ENCODE peak calls at places on chromosomes 7 and 10, in nine cellular contexts. One of them, this sample, is unnamed.

GRCh38 chr7:44267719-44268413 is 57.5 kb downstream of the CAMK2B start:
- DNase-seq in HEK293T: no peak
- DNase-seq in lower lobe of right lung: no peak
- DNase-seq in NCI-H2081: peak
- DNase-seq in stimulated activated CD4-positive, alpha-beta T cell treated with anti-CD3 and anti-CD28 coated beads, Interleukin-4, amount 100 ng/mL, for 4 hours: no peak
- DNase-seq in stimulated activated CD8-positive, alpha-beta memory T cell treated with anti-CD3 and anti-CD28 coated beads, Interleukin-4, amount 100 ng/mL, for 48 hours: no peak
- DNase-seq in SIG-M5: no peak
- DNase-seq in heart right ventricle: no peak
- DNase-seq in left cardiac atrium: no peak
- DNase-seq in this sample: no peak

GRCh38 chr10:351770-352318 is 216.6 kb downstream of the ZMYND11 start:
- DNase-seq in HEK293T: no peak
- DNase-seq in lower lobe of right lung: no peak
- DNase-seq in NCI-H2081: no peak
- DNase-seq in stimulated activated CD4-positive, alpha-beta T cell treated with anti-CD3 and anti-CD28 coated beads, Interleukin-4, amount 100 ng/mL, for 4 hours: no peak
- DNase-seq in stimulated activated CD8-positive, alpha-beta memory T cell treated with anti-CD3 and anti-CD28 coated beads, Interleukin-4, amount 100 ng/mL, for 48 hours: peak
- DNase-seq in SIG-M5: no peak
- DNase-seq in heart right ventricle: no peak
- DNase-seq in left cardiac atrium: no peak
- DNase-seq in this sample: no peak

GRCh38 chr10:42933454-42934340 is 143.2 kb upstream of the RET start:
- DNase-seq in HEK293T: no peak
- DNase-seq in lower lobe of right lung: no peak
- DNase-seq in NCI-H2081: no peak
- DNase-seq in stimulated activated CD4-positive, alpha-beta T cell treated with anti-CD3 and anti-CD28 coated beads, Interleukin-4, amount 100 ng/mL, for 4 hours: peak
- DNase-seq in stimulated activated CD8-positive, alpha-beta memory T cell treated with anti-CD3 and anti-CD28 coated beads, Interleukin-4, amount 100 ng/mL, for 48 hours: no peak
- DNase-seq in SIG-M5: no peak
- DNase-seq in heart right ventricle: peak
- DNase-seq in left cardiac atrium: no peak
- DNase-seq in this sample: no peak

GRCh38 chr7:50333266-50333665 is 28.8 kb downstream of the IKZF1 start:
- DNase-seq in HEK293T: no peak
- DNase-seq in lower lobe of right lung: no peak
- DNase-seq in NCI-H2081: no peak
- DNase-seq in stimulated activated CD4-positive, alpha-beta T cell treated with anti-CD3 and anti-CD28 coated beads, Interleukin-4, amount 100 ng/mL, for 4 hours: peak
- DNase-seq in stimulated activated CD8-positive, alpha-beta memory T cell treated with anti-CD3 and anti-CD28 coated beads, Interleukin-4, amount 100 ng/mL, for 48 hours: no peak
- DNase-seq in SIG-M5: no peak
- DNase-seq in heart right ventricle: no peak
- DNase-seq in left cardiac atrium: no peak
- DNase-seq in this sample: no peak

GRCh38 chr10:52517017-52517416 is 202.9 kb downstream of the DKK1 start:
- DNase-seq in HEK293T: no peak
- DNase-seq in lower lobe of right lung: no peak
- DNase-seq in NCI-H2081: no peak
- DNase-seq in stimulated activated CD4-positive, alpha-beta T cell treated with anti-CD3 and anti-CD28 coated beads, Interleukin-4, amount 100 ng/mL, for 4 hours: no peak
- DNase-seq in stimulated activated CD8-positive, alpha-beta memory T cell treated with anti-CD3 and anti-CD28 coated beads, Interleukin-4, amount 100 ng/mL, for 48 hours: no peak
- DNase-seq in SIG-M5: no peak
- DNase-seq in heart right ventricle: no peak
- DNase-seq in left cardiac atrium: no peak
- DNase-seq in this sample: no peak

GRCh38 chr7:33813331-33813730 is 92.0 kb upstream of the BMPER start:
- DNase-seq in HEK293T: no peak
- DNase-seq in lower lobe of right lung: no peak
- DNase-seq in NCI-H2081: no peak
- DNase-seq in stimulated activated CD4-positive, alpha-beta T cell treated with anti-CD3 and anti-CD28 coated beads, Interleukin-4, amount 100 ng/mL, for 4 hours: no peak
- DNase-seq in stimulated activated CD8-positive, alpha-beta memory T cell treated with anti-CD3 and anti-CD28 coated beads, Interleukin-4, amount 100 ng/mL, for 48 hours: no peak
- DNase-seq in SIG-M5: no peak
- DNase-seq in heart right ventricle: no peak
- DNase-seq in left cardiac atrium: no peak
- DNase-seq in this sample: no peak

GRCh38 chr10:57897611-57898010 is 370.1 kb downstream of the IPMK start:
- DNase-seq in HEK293T: no peak
- DNase-seq in lower lobe of right lung: no peak
- DNase-seq in NCI-H2081: no peak
- DNase-seq in stimulated activated CD4-positive, alpha-beta T cell treated with anti-CD3 and anti-CD28 coated beads, Interleukin-4, amount 100 ng/mL, for 4 hours: no peak
- DNase-seq in stimulated activated CD8-positive, alpha-beta memory T cell treated with anti-CD3 and anti-CD28 coated beads, Interleukin-4, amount 100 ng/mL, for 48 hours: no peak
- DNase-seq in SIG-M5: no peak
- DNase-seq in heart right ventricle: no peak
- DNase-seq in left cardiac atrium: no peak
- DNase-seq in this sample: no peak

GRCh38 chr10:100600218-100600617 is 64.5 kb downstream of the HIF1AN start:
- DNase-seq in HEK293T: peak
- DNase-seq in lower lobe of right lung: no peak
- DNase-seq in NCI-H2081: no peak
- DNase-seq in stimulated activated CD4-positive, alpha-beta T cell treated with anti-CD3 and anti-CD28 coated beads, Interleukin-4, amount 100 ng/mL, for 4 hours: no peak
- DNase-seq in stimulated activated CD8-positive, alpha-beta memory T cell treated with anti-CD3 and anti-CD28 coated beads, Interleukin-4, amount 100 ng/mL, for 48 hours: no peak
- DNase-seq in SIG-M5: no peak
- DNase-seq in heart right ventricle: no peak
- DNase-seq in left cardiac atrium: no peak
- DNase-seq in this sample: no peak

GRCh38 chr7:27243340-27244163 is 950 bp downstream of the EVX1 start:
- DNase-seq in HEK293T: no peak
- DNase-seq in lower lobe of right lung: no peak
- DNase-seq in NCI-H2081: no peak
- DNase-seq in stimulated activated CD4-positive, alpha-beta T cell treated with anti-CD3 and anti-CD28 coated beads, Interleukin-4, amount 100 ng/mL, for 4 hours: no peak
- DNase-seq in stimulated activated CD8-positive, alpha-beta memory T cell treated with anti-CD3 and anti-CD28 coated beads, Interleukin-4, amount 100 ng/mL, for 48 hours: no peak
- DNase-seq in SIG-M5: no peak
- DNase-seq in heart right ventricle: no peak
- DNase-seq in left cardiac atrium: no peak
- DNase-seq in this sample: no peak

GRCh38 chr10:133162178-133162909 is 2.3 kb downstream of the KNDC1 start:
- DNase-seq in HEK293T: no peak
- DNase-seq in lower lobe of right lung: peak
- DNase-seq in NCI-H2081: no peak
- DNase-seq in stimulated activated CD4-positive, alpha-beta T cell treated with anti-CD3 and anti-CD28 coated beads, Interleukin-4, amount 100 ng/mL, for 4 hours: no peak
- DNase-seq in stimulated activated CD8-positive, alpha-beta memory T cell treated with anti-CD3 and anti-CD28 coated beads, Interleukin-4, amount 100 ng/mL, for 48 hours: no peak
- DNase-seq in SIG-M5: no peak
- DNase-seq in heart right ventricle: no peak
- DNase-seq in left cardiac atrium: no peak
- DNase-seq in this sample: no peak

GRCh38 chr10:69456880-69457693 is 5.8 kb downstream of the TSPAN15 start:
- DNase-seq in HEK293T: no peak
- DNase-seq in lower lobe of right lung: no peak
- DNase-seq in NCI-H2081: no peak
- DNase-seq in stimulated activated CD4-positive, alpha-beta T cell treated with anti-CD3 and anti-CD28 coated beads, Interleukin-4, amount 100 ng/mL, for 4 hours: no peak
- DNase-seq in stimulated activated CD8-positive, alpha-beta memory T cell treated with anti-CD3 and anti-CD28 coated beads, Interleukin-4, amount 100 ng/mL, for 48 hours: peak
- DNase-seq in SIG-M5: no peak
- DNase-seq in heart right ventricle: no peak
- DNase-seq in left cardiac atrium: no peak
- DNase-seq in this sample: no peak

GRCh38 chr7:64098-64521 is 128.3 kb upstream of the FAM20C start:
- DNase-seq in HEK293T: peak
- DNase-seq in lower lobe of right lung: peak
- DNase-seq in NCI-H2081: no peak
- DNase-seq in stimulated activated CD4-positive, alpha-beta T cell treated with anti-CD3 and anti-CD28 coated beads, Interleukin-4, amount 100 ng/mL, for 4 hours: no peak
- DNase-seq in stimulated activated CD8-positive, alpha-beta memory T cell treated with anti-CD3 and anti-CD28 coated beads, Interleukin-4, amount 100 ng/mL, for 48 hours: no peak
- DNase-seq in SIG-M5: no peak
- DNase-seq in heart right ventricle: peak
- DNase-seq in left cardiac atrium: peak
- DNase-seq in this sample: no peak

GRCh38 chr7:17370901-17371550 is 72.6 kb downstream of the AHR start:
- DNase-seq in HEK293T: no peak
- DNase-seq in lower lobe of right lung: no peak
- DNase-seq in NCI-H2081: no peak
- DNase-seq in stimulated activated CD4-positive, alpha-beta T cell treated with anti-CD3 and anti-CD28 coated beads, Interleukin-4, amount 100 ng/mL, for 4 hours: no peak
- DNase-seq in stimulated activated CD8-positive, alpha-beta memory T cell treated with anti-CD3 and anti-CD28 coated beads, Interleukin-4, amount 100 ng/mL, for 48 hours: no peak
- DNase-seq in SIG-M5: no peak
- DNase-seq in heart right ventricle: no peak
- DNase-seq in left cardiac atrium: peak
- DNase-seq in this sample: no peak

GRCh38 chr7:82677064-82677463 is 233.5 kb upstream of the CACNA2D1 start:
- DNase-seq in HEK293T: no peak
- DNase-seq in lower lobe of right lung: no peak
- DNase-seq in NCI-H2081: peak
- DNase-seq in stimulated activated CD4-positive, alpha-beta T cell treated with anti-CD3 and anti-CD28 coated beads, Interleukin-4, amount 100 ng/mL, for 4 hours: no peak
- DNase-seq in stimulated activated CD8-positive, alpha-beta memory T cell treated with anti-CD3 and anti-CD28 coated beads, Interleukin-4, amount 100 ng/mL, for 48 hours: no peak
- DNase-seq in SIG-M5: no peak
- DNase-seq in heart right ventricle: no peak
- DNase-seq in left cardiac atrium: no peak
- DNase-seq in this sample: no peak

GRCh38 chr7:14924398-14924797 is 21.8 kb upstream of the DGKB start:
- DNase-seq in HEK293T: no peak
- DNase-seq in lower lobe of right lung: no peak
- DNase-seq in NCI-H2081: no peak
- DNase-seq in stimulated activated CD4-positive, alpha-beta T cell treated with anti-CD3 and anti-CD28 coated beads, Interleukin-4, amount 100 ng/mL, for 4 hours: no peak
- DNase-seq in stimulated activated CD8-positive, alpha-beta memory T cell treated with anti-CD3 and anti-CD28 coated beads, Interleukin-4, amount 100 ng/mL, for 48 hours: no peak
- DNase-seq in SIG-M5: no peak
- DNase-seq in heart right ventricle: no peak
- DNase-seq in left cardiac atrium: no peak
- DNase-seq in this sample: no peak

GRCh38 chr7:85062651-85063050 is 124.2 kb downstream of the SEMA3D start:
- DNase-seq in HEK293T: no peak
- DNase-seq in lower lobe of right lung: no peak
- DNase-seq in NCI-H2081: no peak
- DNase-seq in stimulated activated CD4-positive, alpha-beta T cell treated with anti-CD3 and anti-CD28 coated beads, Interleukin-4, amount 100 ng/mL, for 4 hours: no peak
- DNase-seq in stimulated activated CD8-positive, alpha-beta memory T cell treated with anti-CD3 and anti-CD28 coated beads, Interleukin-4, amount 100 ng/mL, for 48 hours: no peak
- DNase-seq in SIG-M5: no peak
- DNase-seq in heart right ventricle: no peak
- DNase-seq in left cardiac atrium: no peak
- DNase-seq in this sample: no peak

GRCh38 chr10:130013938-130014733 is 50.1 kb upstream of the EBF3 start:
- DNase-seq in HEK293T: no peak
- DNase-seq in lower lobe of right lung: no peak
- DNase-seq in NCI-H2081: no peak
- DNase-seq in stimulated activated CD4-positive, alpha-beta T cell treated with anti-CD3 and anti-CD28 coated beads, Interleukin-4, amount 100 ng/mL, for 4 hours: no peak
- DNase-seq in stimulated activated CD8-positive, alpha-beta memory T cell treated with anti-CD3 and anti-CD28 coated beads, Interleukin-4, amount 100 ng/mL, for 48 hours: peak
- DNase-seq in SIG-M5: no peak
- DNase-seq in heart right ventricle: no peak
- DNase-seq in left cardiac atrium: no peak
- DNase-seq in this sample: no peak

GRCh38 chr10:86667421-86668181 is 710 bp upstream of the LDB3 start:
- DNase-seq in HEK293T: no peak
- DNase-seq in lower lobe of right lung: no peak
- DNase-seq in NCI-H2081: no peak
- DNase-seq in stimulated activated CD4-positive, alpha-beta T cell treated with anti-CD3 and anti-CD28 coated beads, Interleukin-4, amount 100 ng/mL, for 4 hours: no peak
- DNase-seq in stimulated activated CD8-positive, alpha-beta memory T cell treated with anti-CD3 and anti-CD28 coated beads, Interleukin-4, amount 100 ng/mL, for 48 hours: no peak
- DNase-seq in SIG-M5: no peak
- DNase-seq in heart right ventricle: peak
- DNase-seq in left cardiac atrium: no peak
- DNase-seq in this sample: no peak